ENCODE peak calls at places on chromosomes 13 and 19, in five cellular contexts. K is fibroblast of lung, V is A549, J is tibial artery, A is brain microvascular endothelial cell. I is an unnamed sample.

GRCh38 chr13:43805071-43805468 is 18.3 kb upstream of the ENOX1 start:
- DNase-seq in V (peak), K (peak), J (no peak), A (peak), I (no peak)

GRCh38 chr13:32212420-32212819 is 102.7 kb downstream of the ZAR1L start:
- DNase-seq in J (no peak), A (peak), K (peak), V (no peak), I (no peak)

GRCh38 chr13:28138756-28139470 is 568 bp downstream of the PAN3 start:
- DNase-seq in V (peak), A (peak), J (peak), K (peak), I (peak)

GRCh38 chr13:53250272-53250875 is 221.8 kb downstream of the OLFM4 start:
- DNase-seq in V (peak), A (peak), J (no peak), K (peak), I (peak)

GRCh38 chr13:82688400-82688999 is 1193.8 kb downstream of the SLITRK1 start:
- DNase-seq in J (no peak), K (peak), A (no peak), V (no peak), I (no peak)

GRCh38 chr13:20090349-20090748 is 70.5 kb downstream of the GJA3 start:
- DNase-seq in A (no peak), K (no peak), J (no peak), V (peak), I (no peak)

GRCh38 chr19:657611-658010 is 5.4 kb downstream of the RNF126 start:
- DNase-seq in A (no peak), K (no peak), V (no peak), J (no peak), I (no peak)

GRCh38 chr13:46354143-46355087 is 32.6 kb downstream of the RUBCNL start:
- DNase-seq in A (peak), J (no peak), K (peak), V (peak), I (no peak)

GRCh38 chr13:94548382-94549240 is 47.3 kb downstream of the TGDS start:
- DNase-seq in A (no peak), J (peak), V (peak), K (peak), I (no peak)

GRCh38 chr19:2546128-2547032 is 70.5 kb downstream of the GADD45B start:
- DNase-seq in J (peak), A (peak), V (no peak), K (peak), I (peak)

GRCh38 chr13:24148414-24149305 is 11.9 kb upstream of the SPATA13 start:
- DNase-seq in V (peak), J (no peak), K (peak), A (peak), I (no peak)

GRCh38 chr19:30781519-30781918 is 409.3 kb downstream of the ZNF536 start:
- DNase-seq in A (no peak), J (no peak), V (no peak), K (no peak), I (no peak)

GRCh38 chr19:38210458-38210987 is 13.5 kb downstream of the DPF1 start:
- DNase-seq in V (no peak), J (no peak), A (no peak), K (peak), I (peak)

GRCh38 chr19:49688531-49689132 is 762 bp upstream of the ADM5 start:
- DNase-seq in A (no peak), K (no peak), V (no peak), J (no peak), I (no peak)

GRCh38 chr19:49686503-49687088 is 2.8 kb upstream of the ADM5 start:
- DNase-seq in J (no peak), V (no peak), K (no peak), A (no peak), I (no peak)

GRCh38 chr19:49685845-49686332 is 3.5 kb upstream of the ADM5 start:
- DNase-seq in J (no peak), V (no peak), A (no peak), K (no peak), I (no peak)

GRCh38 chr19:49687566-49688316 is 1.7 kb upstream of the ADM5 start:
- DNase-seq in V (no peak), A (no peak), K (no peak), J (no peak), I (no peak)

DNA sequence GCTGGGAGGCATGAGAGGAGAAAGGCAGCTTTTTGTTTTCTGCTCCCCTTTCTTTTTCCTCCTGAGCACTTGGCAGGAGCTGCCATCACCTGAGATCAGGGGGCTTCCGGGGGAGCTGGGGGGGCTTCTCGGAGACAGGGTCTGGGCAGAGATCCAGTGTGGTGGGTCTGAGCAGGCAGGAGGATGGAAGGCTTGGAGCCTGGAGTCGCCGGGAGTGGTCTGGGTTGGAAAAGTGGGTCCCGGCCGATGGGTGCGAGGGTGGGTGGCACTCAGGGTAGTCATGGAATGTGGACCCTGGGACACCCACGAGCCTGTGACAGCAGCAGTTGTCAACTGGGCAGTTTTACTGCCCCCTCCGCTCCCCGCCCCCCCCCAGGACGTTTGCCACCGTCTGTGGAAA is 2.2 kb upstream of the ADM5 start:
- DNase-seq in K (no peak), J (no peak), A (no peak), V (no peak), I (no peak)
- H3K27ac ChIP-seq in K (no peak), J (no peak), A (no peak), V (no peak), I (peak)

GRCh38 chr19:27779953-27780352 is 1433.0 kb downstream of the UQCRFS1 start:
- DNase-seq in K (no peak), V (no peak), J (no peak), A (no peak), I (no peak)

GRCh38 chr19:27777242-27777641 is 1435.7 kb downstream of the UQCRFS1 start:
- DNase-seq in K (no peak), J (no peak), A (no peak), V (no peak), I (no peak)

GRCh38 chr19:27776524-27776923 is 1436.4 kb downstream of the UQCRFS1 start:
- DNase-seq in J (no peak), K (no peak), V (no peak), A (no peak), I (no peak)

GRCh38 chr19:27777726-27778125 is 1435.2 kb downstream of the UQCRFS1 start:
- DNase-seq in A (no peak), J (no peak), K (no peak), V (peak), I (no peak)

DNA sequence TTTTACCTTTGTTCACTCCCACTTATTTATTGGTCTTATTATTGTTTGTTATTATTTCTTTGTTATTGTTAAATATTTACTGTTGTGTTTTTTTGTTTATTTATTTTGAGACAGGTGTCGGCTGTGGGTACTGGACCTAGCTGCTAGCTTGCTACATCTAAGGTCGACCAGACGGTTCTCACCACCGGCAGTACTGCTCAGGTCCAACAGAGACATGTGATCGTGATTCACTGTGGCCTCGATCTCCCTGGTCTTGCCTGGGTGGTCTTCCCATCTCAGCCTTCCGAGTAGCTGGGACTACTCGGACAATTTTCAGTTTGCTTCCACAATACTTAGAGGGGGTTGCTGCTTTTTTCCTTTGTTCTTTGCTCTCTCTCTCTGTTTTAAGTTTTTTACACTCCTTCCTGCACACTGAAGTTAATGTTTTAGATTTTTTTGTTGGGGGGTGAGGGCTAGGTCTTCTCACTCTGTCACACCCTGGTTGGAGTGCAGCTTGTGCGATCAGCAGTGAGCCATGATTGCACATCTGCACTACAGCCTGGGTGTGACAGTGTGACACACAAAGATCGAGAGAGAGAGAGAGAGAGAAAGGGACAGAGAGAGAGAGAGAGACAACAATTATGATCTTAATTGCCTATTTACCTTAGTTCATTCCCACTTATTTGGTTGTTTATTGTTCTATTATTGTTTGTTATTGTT is 1432.4 kb downstream of the UQCRFS1 start:
- DNase-seq in A (no peak), K (no peak), V (no peak), J (no peak), I (no peak)
- H3K27ac ChIP-seq in A (no peak), K (no peak), V (no peak), J (no peak), I (no peak)

DNA sequence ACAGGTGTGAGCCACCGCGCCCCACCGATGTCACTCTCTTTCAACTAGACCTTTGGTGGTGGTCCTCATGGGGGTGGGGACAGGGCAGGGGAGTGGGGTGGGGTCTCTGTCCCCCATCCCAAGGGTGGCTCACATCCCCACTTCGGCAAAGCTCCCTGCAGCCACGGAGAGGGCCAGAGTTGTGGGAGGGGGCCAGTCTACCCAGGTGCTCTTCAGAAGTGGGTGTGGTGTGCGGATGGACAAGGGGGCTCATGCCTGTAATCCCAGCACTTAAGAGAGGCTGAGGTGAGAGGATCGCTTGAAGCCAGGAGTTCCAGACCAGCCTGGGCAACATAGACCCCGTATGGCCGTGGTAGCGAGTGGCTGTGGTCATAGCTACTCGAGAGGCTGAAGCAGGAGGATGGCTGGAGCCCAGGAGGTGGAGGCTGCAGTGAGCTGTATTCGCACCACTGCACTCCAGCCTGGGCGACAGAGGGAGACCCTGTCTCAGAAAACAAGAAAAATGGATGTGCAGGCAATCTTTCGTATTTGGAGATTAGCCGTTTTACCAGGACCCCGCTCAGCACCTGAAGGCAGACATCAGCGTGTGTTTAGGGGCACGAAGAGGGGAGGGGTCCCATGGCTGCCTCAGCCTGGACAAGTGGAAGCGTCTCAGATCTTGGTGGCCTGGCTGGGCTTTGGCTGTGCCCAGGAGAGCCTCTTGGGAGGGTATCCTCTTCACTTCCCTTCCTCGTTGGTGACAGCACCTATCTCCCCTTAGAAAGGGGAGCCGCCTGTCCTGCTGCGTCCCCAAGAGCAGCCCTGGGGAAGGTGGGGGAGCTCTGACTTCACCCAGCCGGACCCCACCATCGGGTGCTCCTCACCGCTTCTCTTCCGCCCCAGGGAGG is 863 bp downstream of the TGFBR3L start:
- DNase-seq in K (no peak), V (no peak), A (no peak), J (no peak), I (no peak)
- H3K27ac ChIP-seq in K (no peak), V (no peak), A (no peak), J (peak), I (no peak)

GRCh38 chr19:35528218-35529038 is at the start of gene SBSN:
- DNase-seq in J (no peak), K (peak), V (no peak), A (peak), I (no peak)
- H3K27ac ChIP-seq in J (no peak), K (no peak), V (no peak), A (no peak), I (no peak)

DNA sequence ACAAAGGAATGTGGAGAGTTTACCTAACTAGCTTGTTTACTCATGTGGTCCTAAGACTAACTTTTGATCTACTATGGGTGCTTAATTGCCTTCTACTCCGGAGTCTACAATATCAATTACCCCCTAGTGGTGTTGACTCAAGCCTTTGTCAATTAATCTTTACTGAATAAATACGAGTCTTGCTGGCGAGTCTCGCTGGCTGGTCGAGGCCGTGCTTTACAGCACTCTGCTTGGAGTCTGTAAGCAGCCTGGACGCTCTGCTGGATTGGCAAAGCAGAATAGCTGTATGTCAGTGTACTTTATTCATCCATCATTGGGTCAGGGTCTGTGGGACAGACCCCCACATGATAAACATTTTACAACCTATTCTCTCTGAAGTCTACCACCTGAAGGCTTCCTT is 9.9 kb upstream of the SPART start:
- DNase-seq in A (no peak), V (no peak), J (no peak), K (no peak), I (no peak)
- H3K27ac ChIP-seq in A (no peak), V (no peak), J (peak), K (no peak), I (no peak)

GRCh38 chr19:56838930-56839664 is 1.4 kb downstream of the PEG3 start:
- DNase-seq in J (peak), V (peak), A (peak), K (peak), I (peak)
- H3K27ac ChIP-seq in J (peak), V (no peak), A (no peak), K (no peak), I (peak)

DNA sequence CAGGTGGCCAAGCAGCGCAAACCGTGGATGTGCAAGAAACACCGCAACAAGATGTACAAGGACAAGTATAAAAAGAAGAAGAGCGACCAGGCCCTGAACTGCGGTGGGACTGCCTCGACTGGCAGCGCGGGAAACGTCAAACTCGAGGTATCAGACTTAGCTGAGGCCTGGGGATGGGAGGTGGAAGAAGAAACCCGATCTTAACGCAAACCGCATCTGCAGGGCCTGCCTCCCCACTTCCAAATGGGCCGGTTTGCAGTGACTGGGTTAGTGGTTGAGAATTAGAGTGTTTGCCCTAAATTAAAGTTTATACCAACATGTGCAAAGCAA is 754 bp downstream of the RFXAP start:
- DNase-seq in J (no peak), K (peak), V (peak), A (peak), I (no peak)
- H3K27ac ChIP-seq in J (peak), K (peak), V (peak), A (no peak), I (no peak)

GRCh38 chr13:25742220-25742619 is 309.6 kb downstream of the SHISA2 start:
- DNase-seq in J (no peak), K (no peak), V (no peak), A (no peak), I (no peak)

GRCh38 chr13:25738797-25739196 is 313.0 kb downstream of the SHISA2 start:
- DNase-seq in K (no peak), A (peak), J (no peak), V (no peak), I (no peak)

GRCh38 chr13:25741796-25742195 is 310.0 kb downstream of the SHISA2 start:
- DNase-seq in K (no peak), J (no peak), A (no peak), V (no peak), I (no peak)

GRCh38 chr13:25744176-25744575 is 307.6 kb downstream of the SHISA2 start:
- DNase-seq in V (no peak), A (no peak), K (no peak), J (no peak), I (no peak)

DNA sequence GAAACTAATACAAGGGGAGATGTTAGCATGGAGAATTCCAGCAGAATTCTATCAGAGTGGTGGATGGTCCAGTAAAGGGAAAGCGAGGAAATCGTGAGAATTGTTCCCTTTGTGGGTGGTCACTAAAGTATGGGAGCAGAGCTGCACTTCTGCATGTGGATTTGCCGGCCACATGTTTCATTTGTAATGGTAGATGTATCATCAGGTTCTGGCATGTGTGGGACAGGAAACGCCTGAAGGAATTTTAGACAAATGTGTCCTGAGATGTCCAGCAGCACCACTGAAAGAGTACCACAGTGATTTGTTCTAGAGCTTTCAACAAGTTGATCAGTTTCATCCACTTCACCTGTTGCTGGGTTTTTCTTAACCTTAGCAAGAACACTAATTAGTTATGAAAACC is 308.4 kb downstream of the SHISA2 start:
- DNase-seq in K (no peak), A (no peak), J (no peak), V (no peak), I (no peak)
- H3K27ac ChIP-seq in K (no peak), A (no peak), J (no peak), V (no peak), I (no peak)

DNA sequence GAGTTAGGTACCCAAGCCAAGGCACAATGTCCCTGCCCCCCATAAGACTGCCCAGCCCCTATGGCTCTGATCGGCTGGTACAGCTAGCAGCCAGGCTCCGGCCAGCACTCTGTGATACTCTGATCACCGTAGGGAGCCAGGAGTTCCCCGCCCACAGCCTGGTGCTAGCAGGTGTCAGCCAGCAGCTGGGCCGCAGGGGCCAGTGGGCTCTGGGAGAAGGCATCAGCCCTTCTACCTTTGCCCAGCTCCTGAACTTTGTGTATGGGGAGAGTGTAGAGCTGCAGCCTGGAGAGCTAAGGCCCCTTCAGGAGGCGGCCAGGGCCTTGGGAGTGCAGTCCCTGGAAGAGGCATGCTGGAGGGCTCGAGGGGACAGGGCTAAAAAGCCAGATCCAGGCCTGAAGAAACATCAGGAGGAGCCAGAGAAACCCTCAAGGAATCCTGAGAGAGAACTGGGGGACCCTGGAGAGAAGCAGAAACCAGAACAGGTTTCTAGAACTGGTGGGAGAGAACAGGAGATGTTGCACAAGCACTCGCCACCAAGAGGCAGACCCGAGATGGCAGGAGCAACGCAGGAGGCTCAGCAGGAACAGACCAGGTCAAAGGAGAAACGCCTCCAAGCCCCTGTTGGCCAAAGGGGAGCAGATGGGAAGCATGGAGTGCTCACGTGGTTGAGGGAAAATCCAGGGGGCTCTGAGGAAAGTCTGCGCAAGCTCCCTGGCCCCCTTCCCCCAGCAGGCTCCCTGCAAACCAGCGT is 3.0 kb upstream of the KMT2B start:
- DNase-seq in A (no peak), J (no peak), V (peak), K (no peak), I (no peak)
- H3K27ac ChIP-seq in A (no peak), J (no peak), V (no peak), K (no peak), I (no peak)